ENCODE peak calls at places on chromosome 18, in eight cellular contexts. L is body of pancreas, N is tibial nerve, Q is A549, E is ovary, B is suprapubic skin, M is lower leg skin, P is GM12891. T is an unnamed sample.
A peak's percentile ranks its signal among the peaks of the same experiment; 100 is the strongest.

GRCh38 chr18:809985-810642 is 1.9 kb downstream of the YES1 start:
- DNase-seq in L (no peak), N (no peak), Q (no peak), E (no peak), B (no peak), M (no peak), P (no peak), T (no peak)

GRCh38 chr18:26175481-26175880 is 41.8 kb downstream of the PSMA8 start:
- DNase-seq in L (no peak), N (no peak), Q (no peak), E (no peak), B (no peak), M (no peak), P (no peak), T (no peak)

GRCh38 chr18:45837283-45838070 is 12.0 kb downstream of the SIGLEC15 start:
- DNase-seq in L (peak; percentile 41), N (no peak), Q (peak; percentile 45), E (no peak), B (no peak), M (no peak), P (no peak), T (no peak)

GRCh38 chr18:48959921-48960920 is 9.5 kb upstream of the SMAD7 start:
- DNase-seq in L (no peak), N (no peak), Q (no peak), E (no peak), B (no peak), M (no peak), P (no peak), T (no peak)

GRCh38 chr18:73690222-73690621 is 457.4 kb downstream of the FBXO15 start:
- DNase-seq in L (no peak), N (no peak), Q (no peak), E (no peak), B (no peak), M (no peak), P (no peak), T (no peak)

GRCh38 chr18:38576915-38577314 is 1011.3 kb upstream of the CELF4 start:
- DNase-seq in L (no peak), N (no peak), Q (no peak), E (no peak), B (no peak), M (no peak), P (no peak), T (no peak)

GRCh38 chr18:28248653-28249052 is 71.7 kb upstream of the CDH2 start:
- DNase-seq in L (no peak), N (no peak), Q (no peak), E (no peak), B (no peak), M (no peak), P (no peak), T (no peak)

GRCh38 chr18:27685807-27686412 is 491.0 kb downstream of the CDH2 start:
- DNase-seq in L (no peak), N (no peak), Q (peak; percentile 29), E (no peak), B (no peak), M (no peak), P (no peak), T (no peak)

GRCh38 chr18:77047803-77048419 is 84.7 kb downstream of the MBP start:
- DNase-seq in L (no peak), N (no peak), Q (no peak), E (no peak), B (no peak), M (peak; percentile 32), P (no peak), T (no peak)

GRCh38 chr18:63232826-63233225 is 86.7 kb downstream of the BCL2 start:
- DNase-seq in L (no peak), N (no peak), Q (no peak), E (no peak), B (no peak), M (no peak), P (no peak), T (no peak)

GRCh38 chr18:77107218-77107815 is 25.3 kb downstream of the MBP start:
- DNase-seq in L (no peak), N (no peak), Q (no peak), E (no peak), B (no peak), M (peak; percentile 77), P (no peak), T (peak; percentile 18)

GRCh38 chr18:12520442-12520992 is 112.8 kb downstream of the PRELID3A start:
- DNase-seq in L (no peak), N (no peak), Q (no peak), E (no peak), B (no peak), M (no peak), P (no peak), T (peak; percentile 21)

GRCh38 chr18:47754311-47755101 is 176.0 kb downstream of the SMAD2 start:
- DNase-seq in L (no peak), N (no peak), Q (peak; percentile 39), E (no peak), B (no peak), M (peak; percentile 78), P (peak; percentile 64), T (no peak)

GRCh38 chr18:941331-941730 is 36.7 kb downstream of the ADCYAP1 start:
- DNase-seq in L (no peak), N (no peak), Q (no peak), E (no peak), B (no peak), M (no peak), P (no peak), T (no peak)

GRCh38 chr18:50186385-50186784 is 8.6 kb downstream of the MYO5B start:
- DNase-seq in L (no peak), N (no peak), Q (no peak), E (no peak), B (no peak), M (no peak), P (no peak), T (no peak)

GRCh38 chr18:12057419-12058039 is 36.1 kb upstream of the ANKRD62 start:
- DNase-seq in L (no peak), N (no peak), Q (no peak), E (no peak), B (no peak), M (no peak), P (no peak), T (no peak)

GRCh38 chr18:74497308-74497640 is 1.1 kb downstream of the CNDP2 start:
- DNase-seq in L (no peak), N (no peak), Q (no peak), E (no peak), B (no peak), M (no peak), P (no peak), T (no peak)

GRCh38 chr18:1408331-1408835 is 503.7 kb downstream of the ADCYAP1 start:
- DNase-seq in L (no peak), N (no peak), Q (no peak), E (no peak), B (no peak), M (no peak), P (no peak), T (no peak)

GRCh38 chr18:33210575-33211189 is 229.8 kb downstream of the CCDC178 start:
- DNase-seq in L (no peak), N (no peak), Q (peak; percentile 24), E (no peak), B (no peak), M (no peak), P (no peak), T (no peak)

GRCh38 chr18:32262092-32262491 is 72.3 kb downstream of the MEP1B start:
- DNase-seq in L (no peak), N (no peak), Q (no peak), E (no peak), B (no peak), M (no peak), P (no peak), T (no peak)

GRCh38 chr18:45677408-45677807 is 46.6 kb upstream of the SLC14A1 start:
- DNase-seq in L (no peak), N (no peak), Q (no peak), E (no peak), B (no peak), M (no peak), P (no peak), T (no peak)

GRCh38 chr18:33928226-33928625 is 296.5 kb downstream of the NOL4 start:
- DNase-seq in L (no peak), N (no peak), Q (no peak), E (no peak), B (no peak), M (no peak), P (no peak), T (no peak)

GRCh38 chr18:48801728-48802542 is 148.8 kb downstream of the SMAD7 start:
- DNase-seq in L (peak; percentile 48), N (no peak), Q (no peak), E (no peak), B (peak; percentile 49), M (peak; percentile 59), P (no peak), T (peak; percentile 3)

GRCh38 chr18:58669731-58670379 is 1.4 kb upstream of the MALT1 start:
- DNase-seq in L (no peak), N (no peak), Q (peak; percentile 66), E (no peak), B (no peak), M (no peak), P (no peak), T (no peak)
- TF ChIP-seq POLR2A in L (no peak), N (no peak), Q (no peak), E (no peak), B (no peak), M (no peak), P (peak; percentile 30), T (no peak)

GRCh38 chr18:21612125-21613100 is at the start of gene SNRPD1:
- DNase-seq in L (peak; percentile 84), N (peak; percentile 63), Q (peak; percentile 92), E (peak; percentile 84), B (peak; percentile 89), M (peak; percentile 95), P (peak; percentile 88), T (peak; percentile 74)
- TF ChIP-seq POLR2A in L (peak; percentile 75), N (no peak), Q (peak; percentile 68), E (peak; percentile 41), B (peak; percentile 59), M (no peak), P (peak; percentile 96), T (peak; percentile 33)

GRCh38 chr18:79753391-79753851 is 44.3 kb upstream of the KCNG2 start:
- DNase-seq in L (no peak), N (no peak), Q (no peak), E (no peak), B (peak; percentile 60), M (peak; percentile 80), P (no peak), T (peak; percentile 6)
- TF ChIP-seq POLR2A in L (no peak), N (no peak), Q (no peak), E (no peak), B (no peak), M (no peak), P (no peak), T (no peak)

DNA sequence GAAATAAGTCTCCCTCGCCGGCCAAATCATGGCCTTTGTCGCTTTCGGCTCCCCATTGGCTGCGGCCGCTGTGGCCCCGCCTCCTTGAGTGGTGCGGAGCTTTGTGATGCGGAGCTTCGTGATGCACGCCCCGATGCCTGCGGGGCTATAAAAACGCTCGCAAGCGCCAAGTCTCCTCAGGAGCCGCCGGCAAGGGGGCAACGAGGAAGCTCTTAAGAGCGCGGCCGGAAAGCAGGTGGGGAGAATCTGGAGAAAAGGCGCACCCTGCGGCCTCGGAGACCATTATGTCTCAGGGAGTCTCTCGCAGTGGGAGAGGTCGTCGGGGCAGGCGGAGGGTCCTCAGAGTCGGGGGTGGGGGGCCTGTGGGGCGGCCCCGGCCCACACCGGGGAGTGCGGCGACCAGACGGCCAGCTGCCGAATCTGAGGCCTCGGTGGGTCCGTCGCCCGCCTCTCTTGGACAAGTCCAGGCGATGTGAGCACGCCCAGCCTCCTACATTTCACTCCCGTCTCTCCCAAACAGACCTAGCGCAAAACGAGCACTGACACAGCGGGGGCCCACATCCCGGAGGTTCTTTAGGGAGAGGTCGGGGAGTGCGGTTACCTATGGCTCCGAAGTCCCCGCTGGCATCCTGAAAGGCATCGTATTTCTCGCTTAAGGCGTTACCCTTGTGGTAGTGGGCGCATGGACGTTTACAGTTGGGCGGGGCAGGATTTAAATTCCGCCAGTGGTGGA is at the start of gene CABYR:
- DNase-seq in L (peak; percentile 56), N (peak; percentile 42), Q (peak; percentile 91), E (peak; percentile 63), B (no peak), M (peak; percentile 94), P (peak; percentile 53), T (peak; percentile 70)
- TF ChIP-seq POLR2A in L (peak; percentile 53), N (no peak), Q (peak; percentile 98), E (peak; percentile 47), B (no peak), M (no peak), P (peak; percentile 60), T (peak; percentile 61)